ENCODE peak calls at places on chromosomes 12 and 14, in six cellular contexts. Y is brain microvascular endothelial cell, C is iPS-NIHi11, X is Calu3, Z is NCI-H1105 treated with DMSO at 0.1 percent for 48 hours, A is NCI-H526. U is an unnamed sample.

GRCh38 chr14:58107041-58107440 is 45.0 kb downstream of the ARMH4 start:
- DNase-seq in X (no peak), Y (no peak), C (no peak), A (no peak), Z (no peak), U (no peak)

GRCh38 chr14:92135269-92135668 is 13.5 kb downstream of the CPSF2 start:
- DNase-seq in X (no peak), Y (no peak), A (peak), C (no peak), Z (peak), U (peak)

GRCh38 chr12:52582971-52583456 is 9.4 kb upstream of the KRT74 start:
- DNase-seq in C (peak), Z (peak), A (peak), Y (peak), X (peak), U (peak)

GRCh38 chr14:75163677-75164076 is 12.7 kb downstream of the TMED10 start:
- DNase-seq in A (no peak), Y (no peak), X (no peak), Z (no peak), C (no peak), U (no peak)

GRCh38 chr12:52050116-52050770 is 999 bp upstream of the NR4A1 start:
- DNase-seq in Y (no peak), X (no peak), Z (no peak), C (peak), A (no peak), U (no peak)

GRCh38 chr12:25648460-25648859 is 95.4 kb upstream of the LMNTD1 start:
- DNase-seq in X (peak), Z (peak), C (peak), Y (peak), A (peak), U (no peak)

GRCh38 chr12:94714378-94714777 is 64.0 kb upstream of the TMCC3 start:
- DNase-seq in A (peak), Y (peak), X (no peak), C (no peak), Z (no peak), U (no peak)

GRCh38 chr14:68510201-68510600 is 282.7 kb downstream of the ZFP36L1 start:
- DNase-seq in X (no peak), A (no peak), Y (no peak), C (no peak), Z (no peak), U (no peak)

GRCh38 chr12:48058771-48059170 is 47.1 kb downstream of the SENP1 start:
- DNase-seq in X (no peak), Z (no peak), Y (no peak), A (no peak), C (no peak), U (no peak)

GRCh38 chr12:44875417-44875953 is 630 bp downstream of the NELL2 start:
- DNase-seq in C (peak), X (no peak), Z (peak), Y (no peak), A (peak), U (no peak)

GRCh38 chr12:22684124-22684523 is 59.2 kb downstream of the ETNK1 start:
- DNase-seq in X (no peak), Z (no peak), C (no peak), A (no peak), Y (no peak), U (no peak)

GRCh38 chr14:94826774-94827173 is 56.9 kb upstream of the GSC start:
- DNase-seq in A (no peak), Z (no peak), Y (no peak), X (no peak), C (no peak), U (no peak)

GRCh38 chr14:68292467-68293334 is 473.1 kb downstream of the RAD51B start:
- DNase-seq in Y (no peak), C (no peak), Z (no peak), X (no peak), A (no peak), U (no peak)

GRCh38 chr14:78153069-78153351 is 17.2 kb upstream of the NRXN3 start:
- DNase-seq in C (no peak), X (peak), Y (no peak), A (no peak), Z (peak), U (no peak)

GRCh38 chr12:66453111-66453510 is 150.8 kb downstream of the HELB start:
- DNase-seq in Y (no peak), A (no peak), X (no peak), C (no peak), Z (peak), U (no peak)

GRCh38 chr12:132279184-132279889 is 50.1 kb downstream of the GALNT9 start:
- DNase-seq in Y (no peak), X (no peak), C (no peak), Z (no peak), A (peak), U (no peak)

GRCh38 chr12:26817183-26817591 is 15.8 kb downstream of the ITPR2 start:
- DNase-seq in Z (no peak), X (no peak), A (peak), C (no peak), Y (no peak), U (no peak)

GRCh38 chr12:24544368-24544767 is 404.5 kb downstream of the BCAT1 start:
- DNase-seq in Z (no peak), C (no peak), A (no peak), X (no peak), Y (no peak), U (no peak)

U was measured in KBM-7.